ENCODE peak calls at places on chromosomes 12 and 14, in five cellular contexts. K is amniotic stem cell; U is pulmonary artery endothelial cell; X is NCI-H2081; S is central memory CD4-positive, alpha-beta T cell. V is an unnamed sample.

GRCh38 chr12:89160716-89161123 is 191.6 kb downstream of the DUSP6 start:
- DNase-seq in X (no peak), U (peak), K (peak), S (no peak), V (no peak)

GRCh38 chr14:102758087-102758486 is 19.2 kb upstream of the TRAF3 start:
- DNase-seq in K (no peak), U (no peak), X (no peak), S (no peak), V (no peak)

GRCh38 chr14:54567224-54567633 is 301 bp downstream of the SAMD4A start:
- DNase-seq in K (no peak), U (no peak), X (no peak), S (no peak), V (no peak)

GRCh38 chr12:94469522-94469921 is 9.9 kb upstream of the CEP83 start:
- DNase-seq in K (no peak), X (no peak), U (no peak), S (no peak), V (no peak)

GRCh38 chr14:32201196-32201815 is 539 bp upstream of the RNU6-7 start:
- DNase-seq in K (peak), U (no peak), S (peak), X (peak), V (no peak)

GRCh38 chr12:124441443-124442190 is 125.8 kb downstream of the NCOR2 start:
- DNase-seq in S (no peak), K (peak), U (peak), X (no peak), V (peak)

GRCh38 chr12:128644664-128645296 is 179.0 kb downstream of the SLC15A4 start:
- DNase-seq in S (no peak), X (peak), K (no peak), U (no peak), V (no peak)

GRCh38 chr12:103308396-103308795 is 187.4 kb downstream of the C12orf42 start:
- DNase-seq in U (no peak), S (no peak), K (no peak), X (no peak), V (no peak)

GRCh38 chr12:3303410-3304136 is 187.4 kb upstream of the PRMT8 start:
- DNase-seq in U (no peak), S (no peak), X (peak), K (no peak), V (no peak)

GRCh38 chr12:97753332-97753731 is 290.7 kb downstream of the RMST start:
- DNase-seq in X (no peak), K (no peak), U (no peak), S (no peak), V (no peak)

GRCh38 chr14:103103461-103104388 is 9.2 kb downstream of the EXOC3L4 start:
- DNase-seq in K (no peak), X (peak), U (no peak), S (no peak), V (no peak)

GRCh38 chr12:132341318-132342050 is 12.1 kb upstream of the GALNT9 start:
- DNase-seq in U (no peak), S (no peak), K (no peak), X (no peak), V (no peak)

GRCh38 chr14:45361727-45362126 is 108.7 kb upstream of the MIS18BP1 start:
- DNase-seq in S (no peak), X (no peak), U (no peak), K (no peak), V (no peak)

GRCh38 chr12:116204169-116204568 is 73.3 kb downstream of the MED13L start:
- DNase-seq in U (no peak), X (no peak), K (no peak), S (no peak), V (no peak)

GRCh38 chr12:59980491-59980890 is 384.7 kb downstream of the SLC16A7 start:
- DNase-seq in K (no peak), X (no peak), S (no peak), U (no peak), V (no peak)

GRCh38 chr14:68816183-68816942 is 23.5 kb upstream of the ZFP36L1 start:
- DNase-seq in K (peak), U (no peak), S (peak), X (peak), V (no peak)

GRCh38 chr14:85943187-85943586 is 413.2 kb downstream of the FLRT2 start:
- DNase-seq in K (no peak), S (no peak), X (no peak), U (no peak), V (no peak)

GRCh38 chr12:103823871-103824270 is 17.2 kb downstream of the NT5DC3 start:
- DNase-seq in S (no peak), K (no peak), U (no peak), X (no peak), V (no peak)